ENCODE peak calls at places on chromosomes 12 and 14, in six cellular contexts. V is NCI-H226, T is H1, K is substantia nigra, A is pancreas, G is fibroblast of the aortic adventitia. B is an unnamed sample.

GRCh38 chr12:47736877-47737676 is 11.8 kb upstream of the ENDOU start:
- DNase-seq in G (peak), T (no peak), K (peak), A (peak), V (no peak), B (no peak)

GRCh38 chr12:45216297-45216982 is 545 bp downstream of the ANO6 start:
- DNase-seq in A (peak), G (peak), K (peak), V (peak), T (peak), B (peak)

GRCh38 chr12:100279159-100279558 is 12.2 kb downstream of the SCYL2 start:
- DNase-seq in V (no peak), K (no peak), A (no peak), G (no peak), T (peak), B (no peak)

GRCh38 chr12:116411977-116412376 is 134.5 kb upstream of the MED13L start:
- DNase-seq in A (no peak), G (peak), T (no peak), V (no peak), K (no peak), B (no peak)

GRCh38 chr14:70744631-70745030 is 64.7 kb downstream of the MAP3K9 start:
- DNase-seq in A (no peak), G (no peak), T (no peak), V (no peak), K (no peak), B (no peak)

GRCh38 chr12:121769297-121769830 is 24.1 kb downstream of the RHOF start:
- DNase-seq in T (no peak), G (no peak), V (no peak), K (no peak), A (no peak), B (no peak)

GRCh38 chr14:76926521-76927251 is 100.5 kb downstream of the LRRC74A start:
- DNase-seq in T (no peak), K (no peak), A (no peak), V (peak), G (peak), B (peak)

GRCh38 chr14:94557327-94557726 is 3.9 kb upstream of the SERPINA4 start:
- DNase-seq in K (no peak), V (no peak), A (no peak), T (no peak), G (no peak), B (no peak)

GRCh38 chr12:42690264-42690663 is 100.7 kb upstream of the PRICKLE1 start:
- DNase-seq in V (no peak), T (no peak), K (no peak), G (no peak), A (no peak), B (no peak)

GRCh38 chr12:11941601-11942360 is 129.0 kb upstream of the BCL2L14 start:
- DNase-seq in G (peak), K (no peak), A (no peak), T (no peak), V (peak), B (no peak)

GRCh38 chr12:51672334-51672733 is 81.3 kb downstream of the SCN8A start:
- DNase-seq in T (no peak), A (no peak), K (no peak), V (peak), G (peak), B (no peak)

B was measured in RPMI8226.